ENCODE peak calls at places on chromosomes 11 and 22, in four cellular contexts. D, J, S and N are unnamed samples.

GRCh38 chr22:26169312-26170111 is at the start of gene SEZ6L:
- DNase-seq in D (peak), S (no peak), J (no peak), N (no peak)

GRCh38 chr11:19919050-19919561 is 206.5 kb downstream of the NAV2 start:
- DNase-seq in S (no peak), D (no peak), J (peak), N (no peak)

GRCh38 chr22:49701380-49702067 is 126.1 kb downstream of the BRD1 start:
- DNase-seq in J (no peak), D (peak), S (no peak), N (no peak)

GRCh38 chr11:9313648-9314290 is 624 bp downstream of the TMEM41B start:
- DNase-seq in J (no peak), S (peak), D (no peak), N (no peak)

GRCh38 chr11:38971141-38971540 is 2373.1 kb upstream of the RAG2 start:
- DNase-seq in J (no peak), D (no peak), S (no peak), N (no peak)

GRCh38 chr11:122486793-122487495 is 168.6 kb upstream of the UBASH3B start:
- DNase-seq in D (peak), J (peak), S (no peak), N (no peak)

GRCh38 chr22:29621761-29622526 is 18.5 kb downstream of the NF2 start:
- DNase-seq in D (no peak), S (no peak), J (peak), N (no peak)

GRCh38 chr11:48093795-48094642 is 113.7 kb downstream of the PTPRJ start:
- DNase-seq in J (no peak), D (peak), S (no peak), N (no peak)

GRCh38 chr11:26522912-26523610 is 49.0 kb downstream of the MUC15 start:
- DNase-seq in D (peak), J (peak), S (no peak), N (no peak)

GRCh38 chr22:48760481-48761238 is 1067.0 kb downstream of the BRD1 start:
- DNase-seq in J (no peak), D (no peak), S (no peak), N (no peak)

GRCh38 chr22:36366291-36366708 is 21.5 kb downstream of the MYH9 start:
- DNase-seq in J (no peak), D (no peak), S (no peak), N (no peak)

GRCh38 chr11:8777907-8778767 is 95.5 kb downstream of the RPL27A start:
- DNase-seq in J (no peak), S (no peak), D (no peak), N (no peak)

GRCh38 chr11:101045415-101045814 is 84.2 kb downstream of the PGR start:
- DNase-seq in S (no peak), D (no peak), J (no peak), N (no peak)

GRCh38 chr11:57751676-57752253 is at the start of gene BTBD18:
- DNase-seq in J (peak), D (peak), S (peak), N (no peak)

GRCh38 chr11:12393691-12394090 is 16.3 kb downstream of the PARVA start:
- DNase-seq in D (no peak), S (no peak), J (no peak), N (no peak)

GRCh38 chr22:49958961-49959781 is 1.4 kb upstream of the PIM3 start:
- DNase-seq in D (no peak), S (no peak), J (no peak), N (no peak)

GRCh38 chr11:119972281-119972680 is 165.6 kb downstream of the TRIM29 start:
- DNase-seq in D (no peak), S (no peak), J (no peak), N (no peak)

GRCh38 chr22:30944986-30945385 is 23.6 kb downstream of the MORC2 start:
- DNase-seq in D (no peak), S (no peak), J (no peak), N (no peak)

GRCh38 chr11:119389611-119390254 is 8.2 kb upstream of the USP2 start:
- DNase-seq in J (no peak), S (no peak), D (peak), N (no peak)

GRCh38 chr11:78715639-78716311 is 141.1 kb upstream of the NARS2 start:
- DNase-seq in S (peak), D (peak), J (peak), N (no peak)

GRCh38 chr22:27668828-27669797 is 132.4 kb downstream of the MN1 start:
- DNase-seq in D (no peak), J (peak), S (peak), N (no peak)

GRCh38 chr22:22022255-22022840 is 39.8 kb upstream of the TOP3B start:
- DNase-seq in S (peak), D (no peak), J (no peak), N (no peak)

GRCh38 chr11:82942376-82942775 is 40.8 kb downstream of the DDIAS start:
- DNase-seq in S (no peak), J (no peak), D (no peak), N (no peak)

GRCh38 chr22:43443072-43443471 is 31.3 kb downstream of the MPPED1 start:
- DNase-seq in S (no peak), J (no peak), D (no peak), N (no peak)

GRCh38 chr11:31237819-31238771 is 131.4 kb downstream of the DCDC1 start:
- DNase-seq in D (no peak), J (peak), S (no peak), N (no peak)

GRCh38 chr11:96105197-96105895 is 181.4 kb upstream of the MTMR2 start:
- DNase-seq in S (no peak), J (no peak), D (no peak), N (no peak)

GRCh38 chr11:123518496-123519054 is 88.5 kb downstream of the GRAMD1B start:
- DNase-seq in J (no peak), S (no peak), D (no peak), N (no peak)

GRCh38 chr11:86688398-86689179 is 16.2 kb upstream of the ME3 start:
- DNase-seq in J (peak), S (no peak), D (no peak), N (peak)

GRCh38 chr11:2807276-2807681 is 78.3 kb downstream of the CDKN1C start:
- DNase-seq in D (no peak), S (no peak), J (no peak), N (no peak)

GRCh38 chr11:32852142-32852541 is 22.4 kb downstream of the PRRG4 start:
- DNase-seq in D (no peak), J (peak), S (no peak), N (no peak)

GRCh38 chr11:117430293-117430955 is 102.8 kb downstream of the CEP164 start:
- DNase-seq in S (no peak), J (no peak), D (no peak), N (no peak)

GRCh38 chr11:97995874-97996273 is 1024.9 kb upstream of the CNTN5 start:
- DNase-seq in D (no peak), J (no peak), S (no peak), N (no peak)

GRCh38 chr11:106601637-106602297 is 416.5 kb downstream of the GUCY1A2 start:
- DNase-seq in S (no peak), J (no peak), D (no peak), N (no peak)

GRCh38 chr11:16771350-16772140 is 33.1 kb downstream of the C11orf58 start:
- DNase-seq in J (no peak), S (no peak), D (no peak), N (no peak)

GRCh38 chr11:26571861-26572654 is at the start of gene MUC15:
- DNase-seq in D (no peak), S (no peak), J (no peak), N (no peak)

GRCh38 chr11:125442946-125443345 is 53.1 kb downstream of the FEZ1 start:
- DNase-seq in J (no peak), S (no peak), D (no peak), N (no peak)

GRCh38 chr11:125445731-125446130 is 50.3 kb downstream of the FEZ1 start:
- DNase-seq in S (no peak), D (no peak), J (no peak), N (no peak)

GRCh38 chr11:125443767-125444311 is 52.2 kb downstream of the FEZ1 start:
- DNase-seq in J (no peak), D (no peak), S (no peak), N (no peak)

GRCh38 chr11:125446279-125446678 is 49.8 kb downstream of the FEZ1 start:
- DNase-seq in S (no peak), J (no peak), D (no peak), N (no peak)

GRCh38 chr11:125441648-125442410 is 54.2 kb downstream of the FEZ1 start:
- DNase-seq in S (no peak), D (no peak), J (no peak), N (no peak)
- TF ChIP-seq HDAC2 in S (no peak), D (no peak), J (no peak), N (no peak)

GRCh38 chr22:38704568-38705234 is 1.0 kb upstream of the GTPBP1 start:
- DNase-seq in S (no peak), J (no peak), D (no peak), N (no peak)
- TF ChIP-seq HDAC2 in S (no peak), J (no peak), D (no peak), N (no peak)

DNA sequence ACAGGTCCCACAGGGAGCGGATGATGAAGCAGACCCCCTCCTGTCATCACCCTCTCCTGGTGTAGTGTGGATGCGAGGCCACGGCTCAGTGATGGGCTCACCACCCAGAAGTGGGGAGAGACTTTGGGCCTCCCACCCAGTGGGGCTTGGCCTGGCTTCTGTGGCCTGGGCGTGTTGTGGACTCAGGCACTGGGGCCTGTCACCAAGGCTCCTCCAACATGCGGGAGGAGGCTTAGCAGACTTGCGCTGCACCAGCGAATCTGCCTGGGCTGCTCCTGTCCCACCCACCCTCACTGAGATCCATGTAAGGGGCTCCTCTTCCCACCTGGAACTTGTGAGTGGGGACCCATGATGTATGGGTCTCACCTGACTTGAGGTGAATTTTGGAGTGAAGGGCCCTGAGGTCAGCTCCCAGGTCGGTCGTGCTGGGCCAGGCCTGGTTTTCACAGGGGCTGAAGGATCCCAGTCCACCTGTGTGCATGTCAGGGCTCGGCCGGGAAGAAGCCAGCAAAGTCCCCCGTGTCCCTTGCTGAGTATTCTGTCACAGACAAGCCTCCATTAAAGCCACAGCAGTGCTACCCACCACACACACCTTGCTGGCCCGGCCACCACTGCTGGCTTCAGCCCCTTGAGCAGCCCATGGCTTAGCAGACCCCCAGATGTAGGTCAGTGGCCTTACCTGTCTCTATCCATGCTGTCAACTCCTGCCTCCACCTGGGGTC is 4.2 kb downstream of the THAP7 start:
- DNase-seq in S (peak), J (no peak), D (no peak), N (no peak)
- TF ChIP-seq HDAC2 in S (no peak), J (no peak), D (no peak), N (no peak)

DNA sequence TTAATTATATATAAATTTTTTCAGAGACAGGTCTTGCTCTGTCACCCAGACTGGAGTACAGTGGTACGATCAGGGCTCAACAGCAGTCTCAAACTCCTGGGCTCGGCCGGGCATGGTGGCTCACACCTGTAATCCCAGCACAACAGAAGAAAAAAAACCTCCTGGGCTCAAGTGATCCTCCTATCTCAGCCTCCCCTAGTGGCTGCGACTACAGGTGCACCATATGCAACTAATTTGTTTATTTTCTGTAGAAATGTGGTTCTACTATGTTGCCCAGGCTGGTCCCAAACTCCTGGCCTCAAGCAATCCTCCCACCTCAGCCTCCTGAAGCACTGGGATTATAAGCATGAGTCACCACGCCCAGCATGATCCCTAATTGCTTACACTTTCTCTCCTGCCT is 56.1 kb upstream of the SLC35C1 start:
- DNase-seq in D (no peak), J (no peak), S (no peak), N (no peak)
- TF ChIP-seq HDAC2 in D (no peak), J (no peak), S (no peak), N (no peak)

GRCh38 chr11:128133501-128133900 is 453.9 kb downstream of the ETS1 start:
- DNase-seq in J (no peak), D (no peak), S (no peak), N (no peak)
- TF ChIP-seq HDAC2 in J (no peak), D (no peak), S (no peak), N (no peak)

GRCh38 chr11:77473801-77474508 is at the start of gene PAK1:
- DNase-seq in S (peak), D (peak), J (peak), N (no peak)

GRCh38 chr11:77471520-77472234 is 2.2 kb downstream of the PAK1 start:
- DNase-seq in J (peak), S (no peak), D (no peak), N (no peak)

GRCh38 chr11:77475206-77475605 is 1.3 kb upstream of the PAK1 start:
- DNase-seq in D (no peak), J (no peak), S (no peak), N (no peak)

GRCh38 chr11:77473001-77473800 is 693 bp downstream of the PAK1 start:
- DNase-seq in D (peak), S (no peak), J (peak), N (no peak)

GRCh38 chr11:77474509-77475070 is 696 bp upstream of the PAK1 start:
- DNase-seq in D (no peak), S (no peak), J (no peak), N (no peak)
- TF ChIP-seq HDAC2 in D (no peak), S (no peak), J (no peak), N (no peak)

DNA sequence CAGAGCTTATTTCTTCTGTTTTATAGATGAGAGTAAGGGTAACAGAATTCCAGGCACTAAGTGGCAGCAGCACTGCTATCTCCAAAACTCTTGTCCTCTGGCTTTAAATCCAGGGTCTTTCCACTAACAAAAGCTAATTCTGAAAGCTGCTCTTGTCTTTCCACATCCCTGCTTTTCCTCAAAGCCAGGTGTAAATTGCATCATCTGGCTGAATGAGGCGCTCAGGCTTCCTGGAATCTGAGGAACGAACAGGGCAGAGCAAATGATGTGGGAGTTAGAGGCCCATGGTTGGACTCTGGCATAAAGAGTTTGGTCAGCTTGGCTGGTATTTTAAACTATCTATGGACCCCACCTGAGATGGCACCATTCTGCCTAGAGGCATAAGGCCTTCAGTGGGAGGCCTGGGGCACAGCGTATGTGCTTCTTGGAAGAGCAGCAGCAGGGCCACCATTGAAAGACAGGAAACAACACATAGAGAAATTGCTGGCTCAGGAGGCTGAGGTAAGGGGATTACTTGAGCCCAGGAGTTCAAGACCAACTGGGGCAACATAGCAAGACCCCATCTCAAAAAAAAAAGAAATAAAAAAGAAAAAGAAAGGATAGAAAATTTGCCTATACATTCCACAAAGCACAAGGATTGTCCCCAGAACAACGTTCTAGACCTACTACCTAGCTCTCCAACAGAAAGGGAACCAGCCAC is 1.9 kb downstream of the KCNJ5 start:
- DNase-seq in J (no peak), D (no peak), S (no peak), N (no peak)
- TF ChIP-seq HDAC2 in J (no peak), D (no peak), S (no peak), N (no peak)

GRCh38 chr11:46917109-46918086 is 952 bp downstream of the LRP4 start:
- DNase-seq in S (peak), D (no peak), J (no peak), N (no peak)
- TF ChIP-seq HDAC2 in S (no peak), D (no peak), J (no peak), N (no peak)

DNA sequence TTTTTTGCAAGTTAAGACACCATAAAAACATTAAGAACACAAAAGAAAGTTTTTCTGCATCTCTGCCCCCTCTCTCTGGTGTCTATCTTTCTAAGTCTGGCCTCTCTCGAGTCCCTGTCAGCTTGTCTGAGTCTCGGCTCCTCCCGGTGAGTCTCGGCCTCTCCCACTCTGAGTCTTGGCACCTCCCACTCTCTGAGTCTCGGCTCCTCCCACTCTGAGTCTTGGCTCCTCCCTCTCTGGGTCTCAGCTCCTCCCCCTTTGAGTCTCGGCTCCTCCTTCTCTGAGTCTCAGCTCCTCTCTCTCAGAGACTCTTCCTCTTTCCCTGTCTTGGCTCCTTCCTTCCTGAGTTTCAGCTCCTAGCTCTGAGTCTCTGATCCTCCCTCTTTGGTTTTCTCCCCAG is 72.5 kb upstream of the AMPD3 start:
- DNase-seq in D (peak), J (peak), S (peak), N (no peak)
- TF ChIP-seq HDAC2 in D (no peak), J (no peak), S (no peak), N (no peak)

GRCh38 chr11:110430267-110431211 is 791 bp downstream of the FDX1 start:
- DNase-seq in S (no peak), J (no peak), D (no peak), N (peak)
- TF ChIP-seq HDAC2 in S (no peak), J (no peak), D (no peak), N (no peak)